ENCODE peak calls at places on chromosome 10, in five cellular contexts. W, Q, L, F and R are unnamed samples.

GRCh38 chr10:12958546-12959110 is 42.9 kb downstream of the CCDC3 start:
- DNase-seq in W (no peak), Q (no peak), L (no peak), F (no peak), R (no peak)

GRCh38 chr10:52313350-52314006 is 603 bp upstream of the DKK1 start:
- DNase-seq in L (no peak), W (no peak), F (no peak), Q (no peak), R (no peak)

GRCh38 chr10:70715853-70716795 is 43.8 kb downstream of the ADAMTS14 start:
- DNase-seq in L (no peak), Q (no peak), F (peak; percentile 99), W (peak; percentile 27), R (no peak)

GRCh38 chr10:11505636-11506035 is 105.8 kb downstream of the USP6NL start:
- DNase-seq in L (no peak), F (no peak), Q (no peak), W (peak; percentile 71), R (no peak)

GRCh38 chr10:123614888-123615287 is 51.3 kb upstream of the GPR26 start:
- DNase-seq in L (no peak), F (no peak), W (peak; percentile 77), Q (peak; percentile 12), R (peak; percentile 77)

GRCh38 chr10:4016214-4016740 is 231.3 kb upstream of the KLF6 start:
- DNase-seq in L (no peak), Q (no peak), F (no peak), W (no peak), R (no peak)

GRCh38 chr10:61404771-61405170 is 48.4 kb downstream of the TMEM26 start:
- DNase-seq in Q (no peak), F (no peak), W (no peak), L (no peak), R (no peak)

GRCh38 chr10:98225000-98225399 is 43.0 kb downstream of the LOXL4 start:
- DNase-seq in Q (no peak), F (no peak), L (no peak), W (no peak), R (no peak)

GRCh38 chr10:15585303-15585715 is 134.4 kb downstream of the ITGA8 start:
- DNase-seq in Q (peak; percentile 4), F (peak; percentile 41), W (peak; percentile 64), L (no peak), R (peak; percentile 51)

GRCh38 chr10:76881477-76882220 is 756.0 kb downstream of the KCNMA1 start:
- DNase-seq in L (no peak), Q (no peak), W (no peak), F (no peak), R (no peak)

GRCh38 chr10:14397069-14397468 is 66.3 kb upstream of the FRMD4A start:
- DNase-seq in Q (no peak), W (no peak), L (no peak), F (no peak), R (peak; percentile 61)

GRCh38 chr10:43258032-43258921 is 8.6 kb downstream of the RASGEF1A start:
- DNase-seq in Q (no peak), F (no peak), L (no peak), W (no peak), R (no peak)

GRCh38 chr10:103793429-103793828 is 61.9 kb downstream of the SH3PXD2A start:
- DNase-seq in W (no peak), L (no peak), F (no peak), Q (no peak), R (peak; percentile 22)

GRCh38 chr10:95246582-95247051 is 44.2 kb downstream of the PDLIM1 start:
- DNase-seq in W (peak; percentile 78), L (no peak), Q (peak; percentile 52), F (peak; percentile 68), R (peak; percentile 69)

GRCh38 chr10:101380353-101381017 is 26.5 kb downstream of the BTRC start:
- DNase-seq in Q (no peak), L (no peak), W (no peak), F (no peak), R (no peak)

GRCh38 chr10:70053212-70053895 is 708 bp downstream of the MACROH2A2 start:
- DNase-seq in W (no peak), F (peak; percentile 54), L (no peak), Q (no peak), R (no peak)

GRCh38 chr10:48598243-48598935 is 6.5 kb downstream of the ARHGAP22 start:
- DNase-seq in F (peak; percentile 96), L (no peak), Q (no peak), W (no peak), R (no peak)

GRCh38 chr10:79367421-79368189 is 20.3 kb downstream of the PPIF start:
- DNase-seq in F (no peak), W (no peak), L (no peak), Q (no peak), R (no peak)

GRCh38 chr10:43130756-43131155 is 7.5 kb upstream of the CSGALNACT2 start:
- DNase-seq in L (no peak), W (no peak), Q (no peak), F (no peak), R (no peak)

GRCh38 chr10:71076473-71077142 is 135.8 kb upstream of the UNC5B start:
- DNase-seq in L (no peak), F (peak; percentile 67), W (peak; percentile 3), Q (no peak), R (no peak)

GRCh38 chr10:37975407-37975991 is 948 bp downstream of the ZNF25 start:
- DNase-seq in F (no peak), W (peak; percentile 7), L (no peak), Q (peak; percentile 2), R (no peak)

GRCh38 chr10:108393111-108393510 is 1228.6 kb upstream of the SORCS1 start:
- DNase-seq in L (no peak), F (no peak), W (no peak), Q (no peak), R (no peak)

GRCh38 chr10:131199646-131200045 is 111.9 kb downstream of the TCERG1L start:
- DNase-seq in F (no peak), Q (no peak), W (no peak), L (no peak), R (no peak)

GRCh38 chr10:32256613-32257437 is 90.1 kb downstream of the EPC1 start:
- DNase-seq in L (peak; percentile 48), W (peak; percentile 81), F (peak; percentile 31), Q (peak; percentile 71), R (peak; percentile 69)

GRCh38 chr10:80324086-80324485 is 32.5 kb downstream of the DYDC1 start:
- DNase-seq in L (no peak), F (no peak), W (no peak), Q (no peak), R (no peak)

GRCh38 chr10:3887885-3888476 is 103.0 kb upstream of the KLF6 start:
- DNase-seq in F (no peak), Q (peak; percentile 63), W (peak; percentile 38), L (peak; percentile 66), R (peak; percentile 50)

GRCh38 chr10:52740913-52741675 is 31.5 kb downstream of the MBL2 start:
- DNase-seq in F (peak; percentile 9), L (no peak), W (peak; percentile 55), Q (no peak), R (peak; percentile 22)

GRCh38 chr10:68096913-68097509 is 12.3 kb upstream of the MYPN start:
- DNase-seq in W (no peak), Q (no peak), F (no peak), L (no peak), R (peak; percentile 71)

GRCh38 chr10:119406888-119407777 is 135.4 kb downstream of the RGS10 start:
- DNase-seq in L (no peak), W (no peak), F (no peak), Q (no peak), R (no peak)

GRCh38 chr10:82378146-82378545 is 503.2 kb downstream of the NRG3 start:
- DNase-seq in F (no peak), L (no peak), W (no peak), Q (no peak), R (peak; percentile 29)

GRCh38 chr10:91672021-91672608 is 39.2 kb upstream of the PPP1R3C start:
- DNase-seq in F (peak; percentile 61), W (no peak), Q (no peak), L (no peak), R (no peak)

GRCh38 chr10:82319558-82319957 is 444.6 kb downstream of the NRG3 start:
- DNase-seq in L (no peak), F (no peak), W (no peak), Q (no peak), R (no peak)

GRCh38 chr10:77635402-77636227 is 2.0 kb downstream of the KCNMA1 start:
- DNase-seq in Q (no peak), F (peak; percentile 14), W (no peak), L (no peak), R (no peak)

GRCh38 chr10:98516352-98516751 is 69.6 kb upstream of the HPS1 start:
- DNase-seq in L (no peak), W (no peak), F (no peak), Q (no peak), R (no peak)

GRCh38 chr10:89082086-89082485 is 91.5 kb downstream of the FAS start:
- DNase-seq in Q (no peak), L (no peak), W (no peak), F (no peak), R (no peak)